ENCODE peak calls at places on chromosomes 6 and 20, in five cellular contexts. One of them, this sample, is unnamed.

GRCh38 chr6:87197547-87197946 is 42.2 kb downstream of the ZNF292 start:
- DNase-seq in NCI-H2171 treated with DMSO at 0.1 percent for 48 hours: no peak
- DNase-seq in T-helper 1 cell: peak; percentile 47
- DNase-seq in HCEC 1CT: no peak
- DNase-seq in GF-D8: no peak
- DNase-seq in this sample: no peak

GRCh38 chr20:42734660-42735368 is 454.9 kb downstream of the PTPRT start:
- DNase-seq in GF-D8: no peak
- DNase-seq in HCEC 1CT: no peak
- DNase-seq in NCI-H2171 treated with DMSO at 0.1 percent for 48 hours: peak; percentile 59
- DNase-seq in T-helper 1 cell: no peak
- DNase-seq in this sample: no peak

GRCh38 chr6:157683707-157684106 is 139.3 kb upstream of the SNX9 start:
- DNase-seq in HCEC 1CT: no peak
- DNase-seq in NCI-H2171 treated with DMSO at 0.1 percent for 48 hours: peak; percentile 76
- DNase-seq in T-helper 1 cell: no peak
- DNase-seq in GF-D8: no peak
- DNase-seq in this sample: no peak

GRCh38 chr6:128327890-128328289 is 192.5 kb downstream of the PTPRK start:
- DNase-seq in GF-D8: no peak
- DNase-seq in NCI-H2171 treated with DMSO at 0.1 percent for 48 hours: peak; percentile 23
- DNase-seq in HCEC 1CT: no peak
- DNase-seq in T-helper 1 cell: peak; percentile 63
- DNase-seq in this sample: peak; percentile 22

GRCh38 chr6:5623769-5624168 is 362.5 kb downstream of the FARS2 start:
- DNase-seq in T-helper 1 cell: no peak
- DNase-seq in GF-D8: no peak
- DNase-seq in NCI-H2171 treated with DMSO at 0.1 percent for 48 hours: no peak
- DNase-seq in HCEC 1CT: no peak
- DNase-seq in this sample: no peak

GRCh38 chr6:130969807-130970491 is 93.1 kb downstream of the EPB41L2 start:
- DNase-seq in NCI-H2171 treated with DMSO at 0.1 percent for 48 hours: no peak
- DNase-seq in HCEC 1CT: peak; percentile 53
- DNase-seq in T-helper 1 cell: no peak
- DNase-seq in GF-D8: no peak
- DNase-seq in this sample: no peak

GRCh38 chr20:61514018-61514755 is 262.1 kb downstream of the CDH4 start:
- DNase-seq in T-helper 1 cell: no peak
- DNase-seq in NCI-H2171 treated with DMSO at 0.1 percent for 48 hours: no peak
- DNase-seq in GF-D8: no peak
- DNase-seq in HCEC 1CT: no peak
- DNase-seq in this sample: no peak

GRCh38 chr6:158959552-158959951 is 40.5 kb downstream of the RSPH3 start:
- DNase-seq in T-helper 1 cell: no peak
- DNase-seq in NCI-H2171 treated with DMSO at 0.1 percent for 48 hours: no peak
- DNase-seq in HCEC 1CT: no peak
- DNase-seq in GF-D8: no peak
- DNase-seq in this sample: no peak

GRCh38 chr6:84643778-84644177 is 120.6 kb downstream of the TBX18 start:
- DNase-seq in HCEC 1CT: no peak
- DNase-seq in NCI-H2171 treated with DMSO at 0.1 percent for 48 hours: no peak
- DNase-seq in GF-D8: no peak
- DNase-seq in T-helper 1 cell: no peak
- DNase-seq in this sample: no peak

GRCh38 chr6:167851349-167851952 is 24.7 kb downstream of the AFDN start:
- DNase-seq in HCEC 1CT: no peak
- DNase-seq in T-helper 1 cell: no peak
- DNase-seq in NCI-H2171 treated with DMSO at 0.1 percent for 48 hours: no peak
- DNase-seq in GF-D8: no peak
- DNase-seq in this sample: no peak

GRCh38 chr6:38955876-38956275 is 92.7 kb upstream of the GLP1R start:
- DNase-seq in GF-D8: no peak
- DNase-seq in NCI-H2171 treated with DMSO at 0.1 percent for 48 hours: no peak
- DNase-seq in HCEC 1CT: no peak
- DNase-seq in T-helper 1 cell: no peak
- DNase-seq in this sample: no peak

GRCh38 chr6:2771021-2771558 is 5.9 kb downstream of the WRNIP1 start:
- DNase-seq in HCEC 1CT: no peak
- DNase-seq in GF-D8: no peak
- DNase-seq in T-helper 1 cell: no peak
- DNase-seq in NCI-H2171 treated with DMSO at 0.1 percent for 48 hours: no peak
- DNase-seq in this sample: no peak

GRCh38 chr6:44563397-44563796 is 175.9 kb downstream of the CDC5L start:
- DNase-seq in NCI-H2171 treated with DMSO at 0.1 percent for 48 hours: no peak
- DNase-seq in GF-D8: no peak
- DNase-seq in HCEC 1CT: no peak
- DNase-seq in T-helper 1 cell: no peak
- DNase-seq in this sample: no peak

GRCh38 chr6:160395187-160395586 is 47.0 kb downstream of the SLC22A3 start:
- DNase-seq in HCEC 1CT: no peak
- DNase-seq in T-helper 1 cell: no peak
- DNase-seq in GF-D8: no peak
- DNase-seq in NCI-H2171 treated with DMSO at 0.1 percent for 48 hours: no peak
- DNase-seq in this sample: no peak

GRCh38 chr6:84685983-84686584 is 78.3 kb downstream of the TBX18 start:
- DNase-seq in NCI-H2171 treated with DMSO at 0.1 percent for 48 hours: peak; percentile 3
- DNase-seq in T-helper 1 cell: peak; percentile 3
- DNase-seq in GF-D8: no peak
- DNase-seq in HCEC 1CT: peak; percentile 5
- DNase-seq in this sample: peak; percentile 24

GRCh38 chr6:148693882-148694484 is 52.8 kb upstream of the UST start:
- DNase-seq in NCI-H2171 treated with DMSO at 0.1 percent for 48 hours: no peak
- DNase-seq in HCEC 1CT: no peak
- DNase-seq in GF-D8: peak; percentile 63
- DNase-seq in T-helper 1 cell: no peak
- DNase-seq in this sample: no peak

GRCh38 chr6:28747631-28748157 is 176.1 kb downstream of the TRIM27 start:
- DNase-seq in GF-D8: no peak
- DNase-seq in T-helper 1 cell: no peak
- DNase-seq in HCEC 1CT: peak; percentile 86
- DNase-seq in NCI-H2171 treated with DMSO at 0.1 percent for 48 hours: peak; percentile 54
- DNase-seq in this sample: peak; percentile 77

GRCh38 chr6:82872092-82872635 is 193.5 kb downstream of the UBE3D start:
- DNase-seq in NCI-H2171 treated with DMSO at 0.1 percent for 48 hours: no peak
- DNase-seq in HCEC 1CT: no peak
- DNase-seq in T-helper 1 cell: no peak
- DNase-seq in GF-D8: no peak
- DNase-seq in this sample: no peak

GRCh38 chr6:7819641-7820040 is 90.9 kb downstream of the TXNDC5 start:
- DNase-seq in GF-D8: no peak
- DNase-seq in NCI-H2171 treated with DMSO at 0.1 percent for 48 hours: no peak
- DNase-seq in HCEC 1CT: peak; percentile 12
- DNase-seq in T-helper 1 cell: no peak
- DNase-seq in this sample: no peak

GRCh38 chr6:83696674-83697073 is 12.2 kb downstream of the SNAP91 start:
- DNase-seq in NCI-H2171 treated with DMSO at 0.1 percent for 48 hours: no peak
- DNase-seq in GF-D8: no peak
- DNase-seq in HCEC 1CT: peak; percentile 17
- DNase-seq in T-helper 1 cell: no peak
- DNase-seq in this sample: no peak

GRCh38 chr6:114194362-114195343 is 148.2 kb downstream of the HS3ST5 start:
- DNase-seq in GF-D8: no peak
- DNase-seq in T-helper 1 cell: no peak
- DNase-seq in HCEC 1CT: no peak
- DNase-seq in NCI-H2171 treated with DMSO at 0.1 percent for 48 hours: no peak
- DNase-seq in this sample: no peak

GRCh38 chr6:32424584-32424983 is 15.1 kb upstream of the HLA-DRA start:
- DNase-seq in T-helper 1 cell: no peak
- DNase-seq in NCI-H2171 treated with DMSO at 0.1 percent for 48 hours: no peak
- DNase-seq in HCEC 1CT: no peak
- DNase-seq in GF-D8: no peak
- DNase-seq in this sample: no peak

GRCh38 chr20:1341561-1342265 is 12.8 kb upstream of the SDCBP2 start:
- DNase-seq in NCI-H2171 treated with DMSO at 0.1 percent for 48 hours: peak; percentile 69
- DNase-seq in HCEC 1CT: peak; percentile 82
- DNase-seq in T-helper 1 cell: no peak
- DNase-seq in GF-D8: no peak
- DNase-seq in this sample: no peak

GRCh38 chr6:38720295-38720694 is 5.2 kb downstream of the DNAH8 start:
- DNase-seq in T-helper 1 cell: no peak
- DNase-seq in HCEC 1CT: no peak
- DNase-seq in GF-D8: no peak
- DNase-seq in NCI-H2171 treated with DMSO at 0.1 percent for 48 hours: no peak
- DNase-seq in this sample: no peak

GRCh38 chr6:13278991-13279390 is 49.3 kb downstream of the TBC1D7 start:
- DNase-seq in GF-D8: no peak
- DNase-seq in T-helper 1 cell: no peak
- DNase-seq in HCEC 1CT: peak; percentile 30
- DNase-seq in NCI-H2171 treated with DMSO at 0.1 percent for 48 hours: no peak
- DNase-seq in this sample: no peak

GRCh38 chr6:109920911-109921310 is 57.2 kb upstream of the GPR6 start:
- DNase-seq in HCEC 1CT: no peak
- DNase-seq in NCI-H2171 treated with DMSO at 0.1 percent for 48 hours: no peak
- DNase-seq in GF-D8: no peak
- DNase-seq in T-helper 1 cell: no peak
- DNase-seq in this sample: no peak

GRCh38 chr20:62445553-62446340 is 18.4 kb upstream of the RBBP8NL start:
- DNase-seq in NCI-H2171 treated with DMSO at 0.1 percent for 48 hours: peak; percentile 91
- DNase-seq in T-helper 1 cell: no peak
- DNase-seq in HCEC 1CT: no peak
- DNase-seq in GF-D8: no peak
- DNase-seq in this sample: no peak

GRCh38 chr20:62367483-62368302 is 581 bp upstream of the LAMA5 start:
- DNase-seq in HCEC 1CT: no peak
- DNase-seq in T-helper 1 cell: no peak
- DNase-seq in GF-D8: no peak
- DNase-seq in NCI-H2171 treated with DMSO at 0.1 percent for 48 hours: peak; percentile 63
- DNase-seq in this sample: peak; percentile 70

GRCh38 chr6:18260448-18261106 is 3.8 kb downstream of the DEK start:
- DNase-seq in NCI-H2171 treated with DMSO at 0.1 percent for 48 hours: peak; percentile 42
- DNase-seq in GF-D8: no peak
- DNase-seq in HCEC 1CT: peak; percentile 50
- DNase-seq in T-helper 1 cell: peak; percentile 23
- DNase-seq in this sample: no peak

GRCh38 chr6:55568779-55569439 is 10.1 kb downstream of the HMGCLL1 start:
- DNase-seq in T-helper 1 cell: no peak
- DNase-seq in NCI-H2171 treated with DMSO at 0.1 percent for 48 hours: no peak
- DNase-seq in HCEC 1CT: no peak
- DNase-seq in GF-D8: no peak
- DNase-seq in this sample: no peak

GRCh38 chr6:100491947-100492670 is 27.4 kb upstream of the SIM1 start:
- DNase-seq in HCEC 1CT: no peak
- DNase-seq in GF-D8: no peak
- DNase-seq in NCI-H2171 treated with DMSO at 0.1 percent for 48 hours: no peak
- DNase-seq in T-helper 1 cell: no peak
- DNase-seq in this sample: no peak

GRCh38 chr20:10495173-10495572 is 60.1 kb downstream of the SLX4IP start:
- DNase-seq in NCI-H2171 treated with DMSO at 0.1 percent for 48 hours: no peak
- DNase-seq in T-helper 1 cell: no peak
- DNase-seq in HCEC 1CT: no peak
- DNase-seq in GF-D8: peak; percentile 27
- DNase-seq in this sample: no peak

GRCh38 chr6:17457405-17457804 is 64.0 kb downstream of the CAP2 start:
- DNase-seq in HCEC 1CT: no peak
- DNase-seq in GF-D8: no peak
- DNase-seq in T-helper 1 cell: no peak
- DNase-seq in NCI-H2171 treated with DMSO at 0.1 percent for 48 hours: no peak
- DNase-seq in this sample: no peak

GRCh38 chr6:90008908-90009501 is 114.7 kb downstream of the GJA10 start:
- DNase-seq in T-helper 1 cell: peak; percentile 56
- DNase-seq in NCI-H2171 treated with DMSO at 0.1 percent for 48 hours: no peak
- DNase-seq in HCEC 1CT: peak; percentile 28
- DNase-seq in GF-D8: no peak
- DNase-seq in this sample: no peak

GRCh38 chr6:111691345-111692225 is 85.9 kb upstream of the TRAF3IP2 start:
- DNase-seq in NCI-H2171 treated with DMSO at 0.1 percent for 48 hours: peak; percentile 95
- DNase-seq in HCEC 1CT: no peak
- DNase-seq in GF-D8: no peak
- DNase-seq in T-helper 1 cell: no peak
- DNase-seq in this sample: no peak

GRCh38 chr20:33561981-33562601 is 72.2 kb downstream of the CBFA2T2 start:
- DNase-seq in GF-D8: no peak
- DNase-seq in T-helper 1 cell: no peak
- DNase-seq in HCEC 1CT: peak; percentile 90
- DNase-seq in NCI-H2171 treated with DMSO at 0.1 percent for 48 hours: peak; percentile 100
- DNase-seq in this sample: no peak

GRCh38 chr20:9068232-9068781 is 580 bp upstream of the PLCB4 start:
- DNase-seq in GF-D8: no peak
- DNase-seq in T-helper 1 cell: no peak
- DNase-seq in HCEC 1CT: peak; percentile 48
- DNase-seq in NCI-H2171 treated with DMSO at 0.1 percent for 48 hours: peak; percentile 75
- DNase-seq in this sample: peak; percentile 70

GRCh38 chr6:106103728-106104109 is 17.6 kb downstream of the PRDM1 start:
- DNase-seq in GF-D8: no peak
- DNase-seq in T-helper 1 cell: peak; percentile 63
- DNase-seq in HCEC 1CT: no peak
- DNase-seq in NCI-H2171 treated with DMSO at 0.1 percent for 48 hours: no peak
- DNase-seq in this sample: no peak

GRCh38 chr6:163943647-163944395 is 529.3 kb downstream of the QKI start:
- DNase-seq in HCEC 1CT: no peak
- DNase-seq in T-helper 1 cell: no peak
- DNase-seq in NCI-H2171 treated with DMSO at 0.1 percent for 48 hours: no peak
- DNase-seq in GF-D8: no peak
- DNase-seq in this sample: peak; percentile 57

This sample was measured in WTC11.